ENCODE peak calls at places on chromosomes 6 and 20, in four cellular contexts. One of them, this sample, is unnamed.
A peak's percentile ranks its signal among the peaks of the same experiment; 100 is the strongest.

GRCh38 chr6:166423781-166424180 is 41.0 kb upstream of the MPC1 start:
- DNase-seq in astrocyte of the spinal cord: no peak
- DNase-seq in transverse colon: no peak
- DNase-seq in AG10803: no peak
- DNase-seq in this sample: no peak

GRCh38 chr6:83467620-83468036 is 36.8 kb upstream of the ME1 start:
- DNase-seq in transverse colon: peak; percentile 30
- DNase-seq in astrocyte of the spinal cord: no peak
- DNase-seq in AG10803: no peak
- DNase-seq in this sample: no peak

GRCh38 chr6:111864138-111865048 is 8.9 kb downstream of the FYN start:
- DNase-seq in astrocyte of the spinal cord: no peak
- DNase-seq in transverse colon: no peak
- DNase-seq in AG10803: no peak
- DNase-seq in this sample: no peak

GRCh38 chr20:36941403-36941835 is 10.1 kb downstream of the SAMHD1 start:
- DNase-seq in AG10803: no peak
- DNase-seq in transverse colon: peak; percentile 12
- DNase-seq in astrocyte of the spinal cord: no peak
- DNase-seq in this sample: peak; percentile 15

GRCh38 chr20:10927011-10927583 is 253.3 kb upstream of the JAG1 start:
- DNase-seq in AG10803: no peak
- DNase-seq in astrocyte of the spinal cord: no peak
- DNase-seq in transverse colon: no peak
- DNase-seq in this sample: no peak

GRCh38 chr6:24004062-24004461 is 122.0 kb upstream of the NRSN1 start:
- DNase-seq in astrocyte of the spinal cord: no peak
- DNase-seq in transverse colon: no peak
- DNase-seq in AG10803: peak; percentile 47
- DNase-seq in this sample: no peak

GRCh38 chr6:6660339-6661045 is 72.0 kb downstream of the LY86 start:
- DNase-seq in astrocyte of the spinal cord: no peak
- DNase-seq in transverse colon: no peak
- DNase-seq in AG10803: no peak
- DNase-seq in this sample: no peak

GRCh38 chr6:4287811-4288244 is 152.5 kb upstream of the ECI2 start:
- DNase-seq in astrocyte of the spinal cord: no peak
- DNase-seq in AG10803: no peak
- DNase-seq in transverse colon: peak; percentile 27
- DNase-seq in this sample: peak; percentile 58

GRCh38 chr20:3758566-3758965 is 9.0 kb downstream of the ADISSP start:
- DNase-seq in astrocyte of the spinal cord: no peak
- DNase-seq in AG10803: no peak
- DNase-seq in transverse colon: no peak
- DNase-seq in this sample: no peak

GRCh38 chr20:47774081-47774777 is 11.1 kb downstream of the SULF2 start:
- DNase-seq in AG10803: no peak
- DNase-seq in transverse colon: peak; percentile 57
- DNase-seq in astrocyte of the spinal cord: no peak
- DNase-seq in this sample: no peak

GRCh38 chr6:140071115-140071514 is 696.7 kb upstream of the CITED2 start:
- DNase-seq in astrocyte of the spinal cord: peak; percentile 84
- DNase-seq in AG10803: peak; percentile 93
- DNase-seq in transverse colon: no peak
- DNase-seq in this sample: peak; percentile 85

DNA sequence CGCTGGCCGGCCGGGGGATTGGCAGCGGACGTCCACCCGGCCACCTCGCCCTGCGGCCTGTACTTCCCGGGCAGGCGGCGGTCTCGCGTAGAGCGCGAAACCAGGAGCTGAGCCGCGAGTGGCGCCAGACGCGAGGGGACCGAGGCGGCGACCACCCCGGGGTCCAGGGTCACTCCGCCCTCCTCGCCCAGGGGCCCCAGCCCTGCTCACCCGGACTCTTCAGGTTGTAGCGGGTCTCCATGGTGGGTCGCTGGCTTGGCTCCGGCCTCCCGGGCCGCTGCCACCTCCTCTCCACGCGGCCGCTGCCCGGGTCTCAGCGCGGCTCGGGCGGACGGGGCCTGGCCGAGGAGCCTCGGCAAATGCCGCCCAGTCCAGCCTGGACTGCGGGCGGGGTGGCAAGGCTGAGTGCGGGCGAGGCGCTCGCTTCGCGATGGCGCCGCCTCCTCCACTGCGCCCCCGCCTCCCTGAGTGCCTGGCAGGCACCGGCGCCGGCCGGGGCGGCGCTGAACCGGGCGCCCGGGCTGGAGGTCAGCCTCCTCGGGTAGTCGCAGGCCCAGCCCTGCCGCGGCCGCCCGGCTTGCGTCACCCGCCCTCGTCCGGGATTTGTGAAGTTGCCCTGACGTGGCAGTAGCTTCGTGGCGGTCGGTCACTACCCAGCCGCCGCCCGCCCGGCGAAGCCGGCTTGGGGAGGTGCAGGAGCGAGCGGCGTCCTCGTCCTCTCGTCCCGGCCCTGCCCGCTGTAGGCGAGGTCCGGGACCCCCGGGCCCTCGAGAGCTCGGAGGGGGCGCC is at the start of gene UBE2J1:
- DNase-seq in transverse colon: peak; percentile 96
- DNase-seq in AG10803: peak; percentile 97
- DNase-seq in astrocyte of the spinal cord: peak; percentile 96
- DNase-seq in this sample: peak; percentile 87
- TF ChIP-seq CTCF in transverse colon: no peak
- TF ChIP-seq CTCF in AG10803: no peak
- TF ChIP-seq CTCF in astrocyte of the spinal cord: no peak
- TF ChIP-seq CTCF in this sample: no peak

GRCh38 chr20:56631318-56631989 is 2.3 kb downstream of the TFAP2C start:
- DNase-seq in AG10803: no peak
- DNase-seq in astrocyte of the spinal cord: no peak
- DNase-seq in transverse colon: no peak
- DNase-seq in this sample: no peak
- H3K4me3 ChIP-seq in AG10803: peak overlapping the region; percentile 98
- H3K4me3 ChIP-seq in astrocyte of the spinal cord: peak overlapping the region; percentile 72
- H3K4me3 ChIP-seq in transverse colon: no peak overlapping the region
- H3K4me3 ChIP-seq in this sample: no peak overlapping the region

GRCh38 chr20:58702859-58703648 is 10.5 kb downstream of the NPEPL1 start:
- DNase-seq in astrocyte of the spinal cord: no peak
- DNase-seq in AG10803: no peak
- DNase-seq in transverse colon: peak; percentile 6
- DNase-seq in this sample: no peak
- TF ChIP-seq CTCF in astrocyte of the spinal cord: peak; percentile 35
- TF ChIP-seq CTCF in AG10803: peak; percentile 28
- TF ChIP-seq CTCF in transverse colon: no peak
- TF ChIP-seq CTCF in this sample: peak; percentile 39

GRCh38 chr6:380234-381218 is 11.0 kb upstream of the IRF4 start:
- DNase-seq in AG10803: no peak
- DNase-seq in astrocyte of the spinal cord: no peak
- DNase-seq in transverse colon: no peak
- DNase-seq in this sample: no peak

GRCh38 chr6:378958-379366 is 12.6 kb upstream of the IRF4 start:
- DNase-seq in transverse colon: no peak
- DNase-seq in AG10803: no peak
- DNase-seq in astrocyte of the spinal cord: no peak
- DNase-seq in this sample: no peak

GRCh38 chr6:379367-380181 is 12.0 kb upstream of the IRF4 start:
- DNase-seq in transverse colon: no peak
- DNase-seq in AG10803: no peak
- DNase-seq in astrocyte of the spinal cord: no peak
- DNase-seq in this sample: no peak

GRCh38 chr6:376823-377571 is 14.6 kb upstream of the IRF4 start:
- DNase-seq in AG10803: no peak
- DNase-seq in astrocyte of the spinal cord: no peak
- DNase-seq in transverse colon: no peak
- DNase-seq in this sample: no peak

DNA sequence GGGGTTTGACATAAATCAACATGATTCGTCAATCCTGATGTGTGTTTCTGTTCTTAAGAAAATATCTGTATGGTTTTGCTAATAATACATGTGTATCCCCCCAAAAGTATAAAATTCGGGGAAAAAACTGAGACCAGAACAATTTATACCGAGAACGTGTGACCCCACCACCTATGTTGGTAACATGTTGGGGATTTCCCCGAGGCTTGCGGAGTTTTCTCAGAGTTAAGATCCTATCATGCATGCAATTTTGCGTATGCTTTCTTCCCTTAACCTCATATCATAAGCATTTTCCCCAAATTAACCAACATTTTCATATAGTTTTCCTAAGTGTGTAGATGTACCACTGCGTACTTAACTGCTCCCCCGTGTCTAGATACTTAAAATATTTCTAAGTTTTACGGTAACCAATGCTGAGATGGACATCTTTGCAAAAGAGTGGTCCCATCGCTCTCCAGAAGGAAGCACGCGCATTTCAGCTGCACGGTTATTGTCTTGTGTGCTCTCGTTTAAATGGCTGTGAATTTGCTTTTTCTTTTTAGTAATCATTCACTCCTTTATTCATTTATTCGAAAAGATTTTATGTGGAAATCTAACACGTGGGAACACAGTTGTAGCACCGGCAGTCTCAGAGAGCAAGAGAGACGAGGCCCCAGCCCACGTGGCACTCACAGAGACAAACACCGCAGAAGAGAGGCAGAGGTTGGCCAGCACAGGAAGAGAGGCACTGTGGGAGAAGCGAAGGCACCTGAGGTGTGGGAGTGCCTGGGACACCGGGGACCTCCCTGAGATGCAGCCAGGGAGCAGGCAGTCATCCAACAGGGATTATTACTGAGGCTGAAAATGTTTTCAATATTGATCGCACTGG is 13.2 kb upstream of the IRF4 start:
- DNase-seq in transverse colon: no peak
- DNase-seq in AG10803: no peak
- DNase-seq in astrocyte of the spinal cord: no peak
- DNase-seq in this sample: no peak
- H3K4me3 ChIP-seq in transverse colon: no peak overlapping the region
- H3K4me3 ChIP-seq in AG10803: no peak overlapping the region
- H3K4me3 ChIP-seq in astrocyte of the spinal cord: no peak overlapping the region
- H3K4me3 ChIP-seq in this sample: no peak overlapping the region

This sample was measured in retinal pigment epithelial cell.